ENCODE peak calls at places on chromosomes 1 and 21, in four cellular contexts. E is esophagus squamous epithelium, G is testis, U is RWPE1. H is an unnamed sample.

GRCh38 chr1:75092141-75092540 is 42.0 kb upstream of the LHX8 start:
- DNase-seq in E (no peak), G (no peak), U (peak), H (peak)

GRCh38 chr1:26153966-26154572 is 4.8 kb upstream of the FAM110D start:
- DNase-seq in E (no peak), G (no peak), U (no peak), H (no peak)

GRCh38 chr1:162398999-162399580 is 12.8 kb downstream of the SH2D1B start:
- DNase-seq in E (no peak), G (no peak), U (no peak), H (no peak)

GRCh38 chr1:55010194-55010886 is 11.6 kb downstream of the BSND start:
- DNase-seq in E (no peak), G (no peak), U (no peak), H (no peak)

GRCh38 chr1:227131193-227131592 is 187.1 kb downstream of the CDC42BPA start:
- DNase-seq in E (no peak), G (no peak), U (peak), H (no peak)

GRCh38 chr1:29621826-29622435 is 385.6 kb downstream of the PTPRU start:
- DNase-seq in E (no peak), G (no peak), U (no peak), H (no peak)

GRCh38 chr1:17887646-17888395 is 132.7 kb downstream of the ACTL8 start:
- DNase-seq in E (no peak), G (no peak), U (no peak), H (no peak)

GRCh38 chr1:147497826-147498225 is 43.5 kb upstream of the BCL9 start:
- DNase-seq in E (no peak), G (no peak), U (no peak), H (no peak)

GRCh38 chr1:229247871-229248270 is 23.0 kb upstream of the RAB4A start:
- DNase-seq in E (no peak), G (no peak), U (no peak), H (no peak)

GRCh38 chr1:58779837-58780585 is 3.8 kb downstream of the JUN start:
- DNase-seq in E (no peak), G (no peak), U (no peak), H (peak)

GRCh38 chr1:149997585-149998262 is 12.8 kb downstream of the OTUD7B start:
- DNase-seq in E (no peak), G (no peak), U (no peak), H (no peak)

GRCh38 chr1:3651939-3652537 is at the start of gene TP73:
- DNase-seq in E (no peak), G (no peak), U (no peak), H (no peak)

GRCh38 chr1:180192172-180192571 is 37.5 kb downstream of the QSOX1 start:
- DNase-seq in E (no peak), G (no peak), U (no peak), H (no peak)

GRCh38 chr1:230747139-230747730 is at the start of gene CAPN9:
- DNase-seq in E (no peak), G (no peak), U (no peak), H (no peak)

GRCh38 chr21:45363921-45364463 is 41.0 kb upstream of the COL18A1 start:
- DNase-seq in E (no peak), G (peak), U (peak), H (peak)

GRCh38 chr21:32597205-32597604 is 11.9 kb upstream of the TCP10L start:
- DNase-seq in E (no peak), G (no peak), U (peak), H (peak)

GRCh38 chr1:64228181-64228957 is 24.9 kb downstream of the UBE2U start:
- DNase-seq in E (no peak), G (no peak), U (no peak), H (no peak)

GRCh38 chr21:44932366-44933181 is 7.3 kb upstream of the SLX9 start:
- DNase-seq in E (no peak), G (peak), U (no peak), H (no peak)

DNA sequence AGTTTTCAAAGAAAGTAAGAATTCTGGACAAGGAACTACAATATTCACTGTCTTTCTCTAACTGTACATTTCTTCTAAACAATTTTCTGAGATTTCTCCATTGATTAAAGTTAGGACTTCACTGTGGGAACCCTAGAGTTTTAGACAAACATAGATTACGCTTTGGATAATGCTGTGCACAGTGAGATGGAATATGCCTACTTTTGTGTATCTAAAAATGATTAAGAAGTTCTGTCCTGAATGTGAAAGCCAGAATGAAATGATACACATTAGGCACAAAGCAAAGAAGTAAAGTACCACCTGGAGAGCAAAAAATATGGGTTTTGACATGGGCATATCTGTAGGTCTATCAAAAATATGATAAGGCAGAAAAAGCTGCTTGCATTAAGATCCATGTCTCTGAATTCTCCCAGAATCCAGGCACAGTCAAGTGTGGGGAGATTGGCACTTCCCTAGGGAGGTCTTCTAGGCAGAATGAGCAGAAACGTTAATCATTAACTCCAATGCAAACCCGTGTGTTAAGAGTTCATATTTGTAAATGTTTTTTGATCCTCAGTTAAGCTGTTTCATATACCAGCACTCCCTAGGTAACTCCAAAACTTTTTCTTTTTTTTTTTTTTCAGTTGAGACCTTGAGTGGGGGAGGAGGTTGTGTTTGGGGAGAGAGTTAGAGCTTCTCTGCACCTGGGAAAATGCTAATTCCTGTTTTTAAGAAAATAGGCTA is 467.1 kb downstream of the LMO4 start:
- DNase-seq in E (no peak), G (no peak), U (no peak), H (no peak)
- H3K27ac ChIP-seq in E (no peak), G (no peak), U (no peak), H (no peak)

GRCh38 chr21:31557956-31558838 is 101.3 kb upstream of the SOD1 start:
- DNase-seq in E (no peak), G (peak), U (peak), H (no peak)
- H3K27ac ChIP-seq in E (no peak), G (peak), U (peak), H (no peak)

GRCh38 chr1:222910699-222911098 is 95.9 kb downstream of the DISP1 start:
- DNase-seq in E (no peak), G (no peak), U (no peak), H (no peak)
- H3K27ac ChIP-seq in E (no peak), G (no peak), U (no peak), H (no peak)

GRCh38 chr1:9900142-9901043 is 9.7 kb downstream of the CTNNBIP1 start:
- DNase-seq in E (peak), G (peak), U (no peak), H (no peak)
- H3K27ac ChIP-seq in E (peak), G (peak), U (peak), H (peak)

DNA sequence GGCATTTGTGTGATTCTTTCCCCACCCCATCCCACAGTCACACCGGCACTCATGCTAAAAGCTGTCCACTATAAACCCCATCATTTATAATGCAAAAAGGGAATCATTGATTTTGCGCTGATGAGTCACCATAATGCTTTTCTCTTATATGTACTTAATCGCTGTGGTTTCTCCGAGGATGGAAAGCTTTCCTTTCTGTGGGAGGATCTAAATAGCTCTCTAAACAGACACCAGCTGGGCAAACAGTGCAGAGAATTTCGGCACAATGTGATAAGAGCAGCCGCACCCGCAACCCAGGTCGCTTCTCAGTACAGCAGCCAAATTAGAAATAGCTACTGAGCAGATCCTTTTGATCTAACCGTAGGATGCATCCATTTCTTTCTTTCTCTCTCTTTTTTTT is 85.5 kb downstream of the SETD4 start:
- DNase-seq in E (no peak), G (no peak), U (peak), H (peak)
- H3K27ac ChIP-seq in E (no peak), G (no peak), U (no peak), H (no peak)

GRCh38 chr21:15191342-15191741 is 126.5 kb upstream of the NRIP1 start:
- DNase-seq in E (no peak), G (no peak), U (no peak), H (no peak)
- H3K27ac ChIP-seq in E (no peak), G (no peak), U (no peak), H (no peak)

H was measured in epithelial cell of prostate.